ENCODE peak calls at places on chromosomes 16 and 17, in seven cellular contexts. One of them, this sample, is unnamed.

GRCh38 chr17:4209611-4210010 is 54.2 kb downstream of the ANKFY1 start:
- DNase-seq in lower lobe of right lung: no peak
- DNase-seq in AG09309: no peak
- DNase-seq in thoracic aorta: no peak
- DNase-seq in fibroblast of mammary gland: no peak
- DNase-seq in stomach: no peak
- DNase-seq in astrocyte of the spinal cord: no peak
- DNase-seq in this sample: no peak

GRCh38 chr16:80940069-80940856 is 66.4 kb downstream of the CMC2 start:
- DNase-seq in lower lobe of right lung: no peak
- DNase-seq in AG09309: no peak
- DNase-seq in thoracic aorta: no peak
- DNase-seq in fibroblast of mammary gland: peak
- DNase-seq in stomach: no peak
- DNase-seq in astrocyte of the spinal cord: peak
- DNase-seq in this sample: no peak

GRCh38 chr17:16286947-16287562 is 66.2 kb downstream of the CENPV start:
- DNase-seq in lower lobe of right lung: no peak
- DNase-seq in AG09309: no peak
- DNase-seq in thoracic aorta: no peak
- DNase-seq in fibroblast of mammary gland: peak
- DNase-seq in stomach: no peak
- DNase-seq in astrocyte of the spinal cord: no peak
- DNase-seq in this sample: peak

GRCh38 chr17:49830605-49831004 is 17.3 kb downstream of the TAC4 start:
- DNase-seq in lower lobe of right lung: no peak
- DNase-seq in AG09309: no peak
- DNase-seq in thoracic aorta: no peak
- DNase-seq in fibroblast of mammary gland: no peak
- DNase-seq in stomach: no peak
- DNase-seq in astrocyte of the spinal cord: peak
- DNase-seq in this sample: no peak

GRCh38 chr17:82775033-82775823 is 23.4 kb downstream of the TBCD start:
- DNase-seq in lower lobe of right lung: peak
- DNase-seq in AG09309: no peak
- DNase-seq in thoracic aorta: no peak
- DNase-seq in fibroblast of mammary gland: peak
- DNase-seq in stomach: peak
- DNase-seq in astrocyte of the spinal cord: peak
- DNase-seq in this sample: peak

GRCh38 chr16:66344533-66345145 is 21.9 kb upstream of the CDH5 start:
- DNase-seq in lower lobe of right lung: no peak
- DNase-seq in AG09309: no peak
- DNase-seq in thoracic aorta: no peak
- DNase-seq in fibroblast of mammary gland: peak
- DNase-seq in stomach: no peak
- DNase-seq in astrocyte of the spinal cord: peak
- DNase-seq in this sample: no peak

GRCh38 chr16:1492923-1493745 is at the start of gene TELO2:
- DNase-seq in lower lobe of right lung: peak
- DNase-seq in AG09309: peak
- DNase-seq in thoracic aorta: no peak
- DNase-seq in fibroblast of mammary gland: peak
- DNase-seq in stomach: peak
- DNase-seq in astrocyte of the spinal cord: peak
- DNase-seq in this sample: peak

GRCh38 chr17:80889897-80890550 is 101.6 kb upstream of the CHMP6 start:
- DNase-seq in lower lobe of right lung: peak
- DNase-seq in AG09309: no peak
- DNase-seq in thoracic aorta: no peak
- DNase-seq in fibroblast of mammary gland: no peak
- DNase-seq in stomach: no peak
- DNase-seq in astrocyte of the spinal cord: no peak
- DNase-seq in this sample: no peak

GRCh38 chr17:56937688-56938087 is 23.2 kb downstream of the COIL start:
- DNase-seq in lower lobe of right lung: no peak
- DNase-seq in AG09309: no peak
- DNase-seq in thoracic aorta: no peak
- DNase-seq in fibroblast of mammary gland: no peak
- DNase-seq in stomach: no peak
- DNase-seq in astrocyte of the spinal cord: no peak
- DNase-seq in this sample: no peak

GRCh38 chr17:56723471-56723870 is 110.2 kb downstream of the C17orf67 start:
- DNase-seq in lower lobe of right lung: no peak
- DNase-seq in AG09309: no peak
- DNase-seq in thoracic aorta: no peak
- DNase-seq in fibroblast of mammary gland: no peak
- DNase-seq in stomach: no peak
- DNase-seq in astrocyte of the spinal cord: no peak
- DNase-seq in this sample: no peak

GRCh38 chr17:67239597-67239996 is 5.4 kb downstream of the HELZ start:
- DNase-seq in lower lobe of right lung: no peak
- DNase-seq in AG09309: peak
- DNase-seq in thoracic aorta: no peak
- DNase-seq in fibroblast of mammary gland: peak
- DNase-seq in stomach: no peak
- DNase-seq in astrocyte of the spinal cord: peak
- DNase-seq in this sample: no peak

GRCh38 chr17:29723283-29724047 is 100.8 kb upstream of the CORO6 start:
- DNase-seq in lower lobe of right lung: no peak
- DNase-seq in AG09309: no peak
- DNase-seq in thoracic aorta: no peak
- DNase-seq in fibroblast of mammary gland: no peak
- DNase-seq in stomach: no peak
- DNase-seq in astrocyte of the spinal cord: no peak
- DNase-seq in this sample: no peak

GRCh38 chr17:4559851-4560820 is at the start of gene GGT6:
- DNase-seq in lower lobe of right lung: peak
- DNase-seq in AG09309: no peak
- DNase-seq in thoracic aorta: no peak
- DNase-seq in fibroblast of mammary gland: no peak
- DNase-seq in stomach: peak
- DNase-seq in astrocyte of the spinal cord: no peak
- DNase-seq in this sample: no peak

GRCh38 chr16:46932802-46933201 is 40.7 kb downstream of the DNAJA2 start:
- DNase-seq in lower lobe of right lung: no peak
- DNase-seq in AG09309: no peak
- DNase-seq in thoracic aorta: no peak
- DNase-seq in fibroblast of mammary gland: no peak
- DNase-seq in stomach: peak
- DNase-seq in astrocyte of the spinal cord: no peak
- DNase-seq in this sample: no peak

GRCh38 chr17:7838291-7839075 is 4.5 kb downstream of the KDM6B start:
- DNase-seq in lower lobe of right lung: no peak
- DNase-seq in AG09309: no peak
- DNase-seq in thoracic aorta: no peak
- DNase-seq in fibroblast of mammary gland: peak
- DNase-seq in stomach: no peak
- DNase-seq in astrocyte of the spinal cord: peak
- DNase-seq in this sample: no peak

GRCh38 chr16:87945351-87946042 is 5.7 kb upstream of the BANP start:
- DNase-seq in lower lobe of right lung: peak
- DNase-seq in AG09309: no peak
- DNase-seq in thoracic aorta: no peak
- DNase-seq in fibroblast of mammary gland: peak
- DNase-seq in stomach: peak
- DNase-seq in astrocyte of the spinal cord: peak
- DNase-seq in this sample: peak

GRCh38 chr16:3876695-3877094 is 3.8 kb downstream of the CREBBP start:
- DNase-seq in lower lobe of right lung: no peak
- DNase-seq in AG09309: no peak
- DNase-seq in thoracic aorta: no peak
- DNase-seq in fibroblast of mammary gland: peak
- DNase-seq in stomach: no peak
- DNase-seq in astrocyte of the spinal cord: no peak
- DNase-seq in this sample: no peak

GRCh38 chr16:14303182-14303618 is 232.1 kb downstream of the MRTFB start:
- DNase-seq in lower lobe of right lung: no peak
- DNase-seq in AG09309: no peak
- DNase-seq in thoracic aorta: no peak
- DNase-seq in fibroblast of mammary gland: no peak
- DNase-seq in stomach: no peak
- DNase-seq in astrocyte of the spinal cord: no peak
- DNase-seq in this sample: no peak

GRCh38 chr17:71023631-71024030 is 854.3 kb downstream of the KCNJ2 start:
- DNase-seq in lower lobe of right lung: no peak
- DNase-seq in AG09309: no peak
- DNase-seq in thoracic aorta: no peak
- DNase-seq in fibroblast of mammary gland: no peak
- DNase-seq in stomach: no peak
- DNase-seq in astrocyte of the spinal cord: peak
- DNase-seq in this sample: no peak

GRCh38 chr16:19153876-19154275 is 14.2 kb upstream of the SYT17 start:
- DNase-seq in lower lobe of right lung: no peak
- DNase-seq in AG09309: no peak
- DNase-seq in thoracic aorta: no peak
- DNase-seq in fibroblast of mammary gland: peak
- DNase-seq in stomach: no peak
- DNase-seq in astrocyte of the spinal cord: no peak
- DNase-seq in this sample: no peak

GRCh38 chr16:49333268-49333597 is 40.4 kb upstream of the C16orf78 start:
- DNase-seq in lower lobe of right lung: no peak
- DNase-seq in AG09309: no peak
- DNase-seq in thoracic aorta: no peak
- DNase-seq in fibroblast of mammary gland: no peak
- DNase-seq in stomach: no peak
- DNase-seq in astrocyte of the spinal cord: no peak
- DNase-seq in this sample: no peak

GRCh38 chr16:49336581-49336980 is 37.0 kb upstream of the C16orf78 start:
- DNase-seq in lower lobe of right lung: no peak
- DNase-seq in AG09309: no peak
- DNase-seq in thoracic aorta: no peak
- DNase-seq in fibroblast of mammary gland: no peak
- DNase-seq in stomach: peak
- DNase-seq in astrocyte of the spinal cord: no peak
- DNase-seq in this sample: no peak

GRCh38 chr16:49337814-49338350 is 35.7 kb upstream of the C16orf78 start:
- DNase-seq in lower lobe of right lung: no peak
- DNase-seq in AG09309: no peak
- DNase-seq in thoracic aorta: no peak
- DNase-seq in fibroblast of mammary gland: no peak
- DNase-seq in stomach: peak
- DNase-seq in astrocyte of the spinal cord: no peak
- DNase-seq in this sample: no peak

GRCh38 chr16:49338867-49339266 is 34.7 kb upstream of the C16orf78 start:
- DNase-seq in lower lobe of right lung: no peak
- DNase-seq in AG09309: no peak
- DNase-seq in thoracic aorta: no peak
- DNase-seq in fibroblast of mammary gland: no peak
- DNase-seq in stomach: peak
- DNase-seq in astrocyte of the spinal cord: no peak
- DNase-seq in this sample: no peak

DNA sequence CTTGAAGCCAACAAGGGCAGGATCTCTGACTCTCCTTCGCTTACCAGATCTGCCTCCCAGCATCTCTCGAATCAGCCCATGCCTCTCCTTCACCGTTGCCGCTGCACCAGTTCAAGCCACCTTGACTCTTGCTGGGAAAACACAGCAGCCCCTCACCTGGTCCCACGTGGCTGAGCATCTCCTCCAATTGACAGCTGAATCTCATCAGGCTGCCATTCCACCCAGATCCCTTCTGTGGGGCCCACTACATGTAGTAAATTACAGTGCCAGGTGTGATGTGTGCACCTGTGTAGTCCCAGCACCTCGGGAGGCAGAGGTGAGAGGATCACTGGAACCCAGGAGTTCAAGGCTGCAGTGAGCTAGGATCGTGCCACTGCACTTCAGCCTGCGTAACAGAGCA is 37.8 kb upstream of the C16orf78 start:
- DNase-seq in lower lobe of right lung: no peak
- DNase-seq in AG09309: no peak
- DNase-seq in thoracic aorta: no peak
- DNase-seq in fibroblast of mammary gland: no peak
- DNase-seq in stomach: no peak
- DNase-seq in astrocyte of the spinal cord: no peak
- DNase-seq in this sample: no peak
- TF ChIP-seq CTCF in lower lobe of right lung: no peak
- TF ChIP-seq CTCF in AG09309: no peak
- TF ChIP-seq CTCF in thoracic aorta: no peak
- TF ChIP-seq CTCF in fibroblast of mammary gland: no peak
- TF ChIP-seq CTCF in stomach: no peak
- TF ChIP-seq CTCF in astrocyte of the spinal cord: no peak
- TF ChIP-seq CTCF in this sample: no peak

DNA sequence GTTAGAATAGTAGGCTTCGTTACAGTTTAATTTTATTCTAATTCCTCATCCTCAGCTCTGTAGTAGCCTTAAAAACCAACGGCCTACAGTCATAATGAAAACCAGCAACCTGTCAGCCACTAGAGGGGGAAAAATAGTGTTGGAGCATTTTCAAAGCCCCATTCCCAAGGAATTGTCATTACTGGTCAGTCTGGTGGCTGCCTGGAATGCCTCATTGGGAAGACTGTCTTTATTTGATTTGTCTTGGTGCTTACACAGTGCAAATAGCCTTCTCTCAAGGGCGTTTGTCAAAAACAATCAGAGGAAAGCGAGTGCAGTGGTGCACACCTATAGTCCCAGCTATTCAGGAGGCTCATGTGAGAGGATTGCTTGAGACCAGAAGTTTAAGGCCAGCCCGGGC is 4.7 kb downstream of the LPCAT2 start:
- DNase-seq in lower lobe of right lung: no peak
- DNase-seq in AG09309: no peak
- DNase-seq in thoracic aorta: no peak
- DNase-seq in fibroblast of mammary gland: no peak
- DNase-seq in stomach: no peak
- DNase-seq in astrocyte of the spinal cord: no peak
- DNase-seq in this sample: no peak
- TF ChIP-seq CTCF in lower lobe of right lung: no peak
- TF ChIP-seq CTCF in AG09309: peak
- TF ChIP-seq CTCF in thoracic aorta: no peak
- TF ChIP-seq CTCF in fibroblast of mammary gland: peak
- TF ChIP-seq CTCF in stomach: peak
- TF ChIP-seq CTCF in astrocyte of the spinal cord: peak
- TF ChIP-seq CTCF in this sample: no peak

GRCh38 chr16:68384293-68385255 is 63.7 kb downstream of the SMPD3 start:
- DNase-seq in lower lobe of right lung: peak
- DNase-seq in AG09309: no peak
- DNase-seq in thoracic aorta: no peak
- DNase-seq in fibroblast of mammary gland: no peak
- DNase-seq in stomach: no peak
- DNase-seq in astrocyte of the spinal cord: no peak
- DNase-seq in this sample: no peak
- TF ChIP-seq CTCF in lower lobe of right lung: no peak
- TF ChIP-seq CTCF in AG09309: no peak
- TF ChIP-seq CTCF in thoracic aorta: no peak
- TF ChIP-seq CTCF in fibroblast of mammary gland: no peak
- TF ChIP-seq CTCF in stomach: no peak
- TF ChIP-seq CTCF in astrocyte of the spinal cord: no peak
- TF ChIP-seq CTCF in this sample: no peak

GRCh38 chr17:18004901-18005305 is 32.2 kb downstream of the DRC3 start:
- DNase-seq in lower lobe of right lung: no peak
- DNase-seq in AG09309: no peak
- DNase-seq in thoracic aorta: no peak
- DNase-seq in fibroblast of mammary gland: no peak
- DNase-seq in stomach: no peak
- DNase-seq in astrocyte of the spinal cord: no peak
- DNase-seq in this sample: no peak
- TF ChIP-seq CTCF in lower lobe of right lung: no peak
- TF ChIP-seq CTCF in AG09309: peak
- TF ChIP-seq CTCF in thoracic aorta: peak
- TF ChIP-seq CTCF in fibroblast of mammary gland: peak
- TF ChIP-seq CTCF in stomach: peak
- TF ChIP-seq CTCF in astrocyte of the spinal cord: peak
- TF ChIP-seq CTCF in this sample: no peak